ENCODE peak calls at places on chromosomes 6 and 20, in five cellular contexts. M is HAP-1, Y is adrenal gland, Q is RWPE2, T is lower lobe of right lung. C is an unnamed sample.

GRCh38 chr6:165663736-165664552 is 903 bp upstream of the PDE10A start:
- DNase-seq in M (peak; percentile 49), Y (no peak), Q (no peak), T (no peak), C (peak; percentile 88)

GRCh38 chr6:140001851-140002301 is 627.4 kb upstream of the CITED2 start:
- DNase-seq in M (no peak), Y (no peak), Q (no peak), T (no peak), C (peak; percentile 76)

GRCh38 chr6:164827537-164827936 is 481.9 kb downstream of the C6orf118 start:
- DNase-seq in M (no peak), Y (no peak), Q (no peak), T (no peak), C (no peak)

GRCh38 chr20:40323411-40323810 is 365.6 kb downstream of the MAFB start:
- DNase-seq in M (no peak), Y (peak; percentile 21), Q (no peak), T (peak; percentile 62), C (no peak)

GRCh38 chr6:31814677-31815024 is 432 bp downstream of the HSPA1L start:
- DNase-seq in M (peak; percentile 99), Y (peak; percentile 96), Q (peak; percentile 98), T (peak; percentile 95), C (peak; percentile 97)

GRCh38 chr6:88380083-88380482 is 213.9 kb upstream of the CNR1 start:
- DNase-seq in M (peak; percentile 25), Y (peak; percentile 86), Q (peak; percentile 77), T (peak; percentile 54), C (peak; percentile 59)

GRCh38 chr20:20731945-20732296 is 19.5 kb upstream of the RALGAPA2 start:
- DNase-seq in M (no peak), Y (peak; percentile 56), Q (no peak), T (no peak), C (no peak)

GRCh38 chr6:128508588-128509296 is 11.7 kb downstream of the PTPRK start:
- DNase-seq in M (no peak), Y (no peak), Q (peak; percentile 73), T (no peak), C (peak; percentile 91)

GRCh38 chr6:42041131-42042055 is 8.9 kb upstream of the TAF8 start:
- DNase-seq in M (no peak), Y (no peak), Q (no peak), T (no peak), C (no peak)

GRCh38 chr6:42431877-42432276 is 19.8 kb downstream of the TRERF1 start:
- DNase-seq in M (no peak), Y (no peak), Q (no peak), T (no peak), C (no peak)

GRCh38 chr6:10402648-10403311 is 12.1 kb downstream of the TFAP2A start:
- DNase-seq in M (no peak), Y (no peak), Q (no peak), T (no peak), C (no peak)

GRCh38 chr20:44780226-44780625 is 30.1 kb downstream of the RIMS4 start:
- DNase-seq in M (peak; percentile 79), Y (peak; percentile 41), Q (peak; percentile 76), T (no peak), C (no peak)

GRCh38 chr20:47561175-47561574 is 59.5 kb downstream of the NCOA3 start:
- DNase-seq in M (no peak), Y (peak; percentile 21), Q (no peak), T (no peak), C (no peak)

GRCh38 chr6:42696526-42697267 is 25.7 kb downstream of the PRPH2 start:
- DNase-seq in M (no peak), Y (peak; percentile 32), Q (no peak), T (no peak), C (peak; percentile 78)

GRCh38 chr6:17470953-17471335 is 77.5 kb downstream of the CAP2 start:
- DNase-seq in M (no peak), Y (peak; percentile 44), Q (no peak), T (no peak), C (no peak)

GRCh38 chr20:47136782-47137181 is 219.7 kb downstream of the ZMYND8 start:
- DNase-seq in M (no peak), Y (no peak), Q (no peak), T (no peak), C (no peak)

GRCh38 chr6:121436172-121436965 is 923 bp downstream of the GJA1 start:
- DNase-seq in M (no peak), Y (no peak), Q (no peak), T (no peak), C (no peak)

GRCh38 chr20:44070139-44070900 is 116.7 kb downstream of the JPH2 start:
- DNase-seq in M (no peak), Y (no peak), Q (no peak), T (no peak), C (peak; percentile 74)

GRCh38 chr6:91509711-91510110 is 922.8 kb upstream of the MAP3K7 start:
- DNase-seq in M (no peak), Y (no peak), Q (no peak), T (no peak), C (no peak)

GRCh38 chr6:41878246-41878645 is 16.9 kb downstream of the USP49 start:
- DNase-seq in M (no peak), Y (no peak), Q (no peak), T (no peak), C (no peak)

GRCh38 chr6:129598244-129599187 is 111.5 kb downstream of the ARHGAP18 start:
- DNase-seq in M (peak; percentile 29), Y (no peak), Q (no peak), T (no peak), C (no peak)

GRCh38 chr6:66336171-66336570 is 629.1 kb upstream of the EYS start:
- DNase-seq in M (no peak), Y (no peak), Q (no peak), T (no peak), C (no peak)

GRCh38 chr20:51008718-51009117 is 14.2 kb downstream of the KCNG1 start:
- DNase-seq in M (no peak), Y (no peak), Q (no peak), T (no peak), C (no peak)

GRCh38 chr6:12882761-12883290 is 166.3 kb downstream of the PHACTR1 start:
- DNase-seq in M (no peak), Y (no peak), Q (no peak), T (no peak), C (no peak)

GRCh38 chr6:126039284-126039683 is 52.9 kb downstream of the TRMT11 start:
- DNase-seq in M (no peak), Y (no peak), Q (no peak), T (no peak), C (no peak)

GRCh38 chr6:125314019-125314581 is 12.3 kb upstream of the HDDC2 start:
- DNase-seq in M (peak; percentile 72), Y (peak; percentile 74), Q (no peak), T (no peak), C (no peak)

GRCh38 chr6:19849736-19850135 is 12.6 kb downstream of the ID4 start:
- DNase-seq in M (no peak), Y (no peak), Q (no peak), T (no peak), C (no peak)

GRCh38 chr6:128731249-128732165 is 151.4 kb upstream of the LAMA2 start:
- DNase-seq in M (peak; percentile 36), Y (peak; percentile 4), Q (no peak), T (no peak), C (no peak)

GRCh38 chr6:158803733-158804143 is 15.4 kb downstream of the EZR start:
- DNase-seq in M (no peak), Y (no peak), Q (no peak), T (no peak), C (peak; percentile 64)

GRCh38 chr20:63343460-63344150 is 17.5 kb downstream of the CHRNA4 start:
- DNase-seq in M (no peak), Y (no peak), Q (no peak), T (no peak), C (no peak)

GRCh38 chr6:14212020-14212419 is 94.4 kb downstream of the CD83 start:
- DNase-seq in M (no peak), Y (no peak), Q (no peak), T (no peak), C (no peak)

GRCh38 chr20:23144856-23145255 is 58.7 kb upstream of the CD93 start:
- DNase-seq in M (no peak), Y (no peak), Q (peak; percentile 28), T (no peak), C (no peak)
- H3K4me1 ChIP-seq in M (no peaks in the 10 kb centered on the region), Y (peaks cover 18% of the 10 kb centered on the region), Q (peaks cover 51% of the 10 kb centered on the region), T (peaks cover 77% of the 10 kb centered on the region), C (peaks cover 77% of the 10 kb centered on the region)

GRCh38 chr20:57400262-57400701 is 9.1 kb downstream of the RBM38 start:
- DNase-seq in M (no peak), Y (no peak), Q (no peak), T (no peak), C (peak; percentile 84)

GRCh38 chr20:57402206-57403125 is 11.3 kb downstream of the RBM38 start:
- DNase-seq in M (no peak), Y (no peak), Q (no peak), T (peak; percentile 28), C (no peak)

GRCh38 chr20:57403216-57403615 is 12.0 kb downstream of the RBM38 start:
- DNase-seq in M (no peak), Y (no peak), Q (no peak), T (peak; percentile 35), C (no peak)

GRCh38 chr20:57400821-57401564 is 9.8 kb downstream of the RBM38 start:
- DNase-seq in M (no peak), Y (no peak), Q (no peak), T (peak; percentile 37), C (peak; percentile 86)

GRCh38 chr20:57401565-57401918 is 10.3 kb downstream of the RBM38 start:
- DNase-seq in M (no peak), Y (no peak), Q (no peak), T (no peak), C (no peak)
- H3K4me1 ChIP-seq in M (no peaks in the 10 kb centered on the region), Y (peaks cover under 1% of the 10 kb centered on the region), Q (no peaks in the 10 kb centered on the region), T (peaks cover 37% of the 10 kb centered on the region), C (no peaks in the 10 kb centered on the region)

GRCh38 chr20:53829706-53830521 is 236.3 kb upstream of the ZNF217 start:
- DNase-seq in M (no peak), Y (no peak), Q (no peak), T (no peak), C (peak; percentile 48)
- H3K4me1 ChIP-seq in M (peaks cover 29% of the 10 kb centered on the region), Y (no peaks in the 10 kb centered on the region), Q (peaks cover 44% of the 10 kb centered on the region), T (peaks cover 37% of the 10 kb centered on the region), C (peaks cover 34% of the 10 kb centered on the region)

GRCh38 chr6:324729-325125 is 32.4 kb downstream of the DUSP22 start:
- DNase-seq in M (no peak), Y (no peak), Q (peak; percentile 67), T (peak; percentile 50), C (no peak)

GRCh38 chr6:322205-322930 is 30.1 kb downstream of the DUSP22 start:
- DNase-seq in M (no peak), Y (no peak), Q (peak; percentile 25), T (no peak), C (no peak)

GRCh38 chr6:324116-324728 is 31.9 kb downstream of the DUSP22 start:
- DNase-seq in M (no peak), Y (no peak), Q (peak; percentile 58), T (peak; percentile 46), C (no peak)

GRCh38 chr6:323730-324088 is 31.4 kb downstream of the DUSP22 start:
- DNase-seq in M (no peak), Y (no peak), Q (peak; percentile 38), T (no peak), C (no peak)

GRCh38 chr6:322940-323729 is 30.8 kb downstream of the DUSP22 start:
- DNase-seq in M (no peak), Y (no peak), Q (peak; percentile 59), T (no peak), C (no peak)
- H3K4me1 ChIP-seq in M (no peaks in the 10 kb centered on the region), Y (no peaks in the 10 kb centered on the region), Q (no peaks in the 10 kb centered on the region), T (peaks cover 28% of the 10 kb centered on the region), C (peaks cover 10% of the 10 kb centered on the region)

C was measured in osteoblast.